ENCODE peak calls at places on chromosomes 11 and 22, in seven cellular contexts. E is K562, I is neural crest cell, S is ovary, J is heart left ventricle, Q is Calu3, N is PC-3. U is an unnamed sample.
A peak's percentile ranks its signal among the peaks of the same experiment; 100 is the strongest.

GRCh38 chr11:45225277-45225676 is 60.9 kb downstream of the SYT13 start:
- DNase-seq in E (no peak), I (no peak), S (no peak), J (no peak), Q (no peak), N (peak; percentile 55), U (no peak)

GRCh38 chr11:44149651-44150050 is 54.2 kb downstream of the EXT2 start:
- DNase-seq in E (no peak), I (no peak), S (no peak), J (no peak), Q (no peak), N (no peak), U (no peak)

GRCh38 chr11:32198053-32198452 is 107.2 kb downstream of the RCN1 start:
- DNase-seq in E (no peak), I (no peak), S (no peak), J (no peak), Q (no peak), N (peak; percentile 19), U (no peak)

GRCh38 chr11:103035656-103036434 is 56.1 kb downstream of the DCUN1D5 start:
- DNase-seq in E (peak; percentile 72), I (peak; percentile 9), S (no peak), J (no peak), Q (peak; percentile 36), N (peak; percentile 96), U (no peak)

GRCh38 chr11:109015283-109015682 is 350.4 kb downstream of the DDX10 start:
- DNase-seq in E (no peak), I (no peak), S (no peak), J (no peak), Q (no peak), N (peak; percentile 91), U (no peak)

GRCh38 chr22:48740731-48741405 is 1086.8 kb downstream of the BRD1 start:
- DNase-seq in E (no peak), I (no peak), S (no peak), J (peak; percentile 46), Q (no peak), N (no peak), U (no peak)

GRCh38 chr11:1089738-1090599 is 15.3 kb downstream of the MUC2 start:
- DNase-seq in E (no peak), I (no peak), S (no peak), J (peak; percentile 33), Q (no peak), N (no peak), U (peak; percentile 10)

GRCh38 chr11:33564856-33565453 is 135.7 kb downstream of the C11orf91 start:
- DNase-seq in E (no peak), I (no peak), S (no peak), J (no peak), Q (no peak), N (no peak), U (no peak)

GRCh38 chr11:58525037-58525614 is 17.2 kb upstream of the OR5B21 start:
- DNase-seq in E (no peak), I (no peak), S (no peak), J (no peak), Q (no peak), N (no peak), U (no peak)

GRCh38 chr11:33116535-33116934 is 44.7 kb downstream of the CSTF3 start:
- DNase-seq in E (no peak), I (no peak), S (no peak), J (no peak), Q (peak; percentile 2), N (peak; percentile 79), U (no peak)

GRCh38 chr11:77081976-77082836 is 15.4 kb downstream of the CAPN5 start:
- DNase-seq in E (no peak), I (no peak), S (peak; percentile 9), J (peak; percentile 52), Q (no peak), N (no peak), U (peak; percentile 10)

GRCh38 chr11:115911656-115912055 is 407.4 kb upstream of the CADM1 start:
- DNase-seq in E (no peak), I (no peak), S (no peak), J (no peak), Q (no peak), N (no peak), U (no peak)

GRCh38 chr11:115910379-115910778 is 406.2 kb upstream of the CADM1 start:
- DNase-seq in E (no peak), I (no peak), S (no peak), J (no peak), Q (no peak), N (no peak), U (no peak)

GRCh38 chr11:115916596-115916995 is 412.4 kb upstream of the CADM1 start:
- DNase-seq in E (no peak), I (no peak), S (no peak), J (no peak), Q (no peak), N (no peak), U (no peak)

GRCh38 chr11:115912484-115912945 is 408.3 kb upstream of the CADM1 start:
- DNase-seq in E (no peak), I (no peak), S (no peak), J (no peak), Q (no peak), N (no peak), U (no peak)
- TF ChIP-seq CTCF in E (no peak), I (peak; percentile 62), S (no peak), J (no peak), Q (no peak), N (no peak), U (no peak)

DNA sequence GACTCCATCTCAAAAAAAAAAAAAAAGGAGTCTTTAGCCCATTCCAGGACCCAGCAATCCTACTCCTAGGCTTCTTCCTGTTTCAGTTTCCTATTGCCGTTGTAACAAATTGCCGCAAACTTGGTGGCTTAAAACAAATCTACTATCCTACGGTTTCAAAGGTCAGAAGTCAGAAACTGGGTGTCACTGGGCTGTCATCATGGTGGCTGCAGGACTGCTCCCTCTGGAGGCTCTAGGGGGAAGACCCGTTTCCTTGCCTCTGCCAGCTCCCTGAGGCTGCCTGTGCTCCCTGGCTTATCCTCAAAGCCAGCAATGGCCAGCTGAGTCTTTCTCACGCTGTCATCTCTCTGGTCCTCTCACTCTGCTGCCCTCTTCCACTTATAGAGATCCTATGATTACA is 8.7 kb upstream of the DAGLA start:
- DNase-seq in E (peak; percentile 58), I (no peak), S (no peak), J (no peak), Q (no peak), N (peak; percentile 43), U (peak; percentile 43)
- TF ChIP-seq CTCF in E (peak; percentile 76), I (peak; percentile 52), S (no peak), J (no peak), Q (peak; percentile 32), N (peak; percentile 60), U (no peak)

DNA sequence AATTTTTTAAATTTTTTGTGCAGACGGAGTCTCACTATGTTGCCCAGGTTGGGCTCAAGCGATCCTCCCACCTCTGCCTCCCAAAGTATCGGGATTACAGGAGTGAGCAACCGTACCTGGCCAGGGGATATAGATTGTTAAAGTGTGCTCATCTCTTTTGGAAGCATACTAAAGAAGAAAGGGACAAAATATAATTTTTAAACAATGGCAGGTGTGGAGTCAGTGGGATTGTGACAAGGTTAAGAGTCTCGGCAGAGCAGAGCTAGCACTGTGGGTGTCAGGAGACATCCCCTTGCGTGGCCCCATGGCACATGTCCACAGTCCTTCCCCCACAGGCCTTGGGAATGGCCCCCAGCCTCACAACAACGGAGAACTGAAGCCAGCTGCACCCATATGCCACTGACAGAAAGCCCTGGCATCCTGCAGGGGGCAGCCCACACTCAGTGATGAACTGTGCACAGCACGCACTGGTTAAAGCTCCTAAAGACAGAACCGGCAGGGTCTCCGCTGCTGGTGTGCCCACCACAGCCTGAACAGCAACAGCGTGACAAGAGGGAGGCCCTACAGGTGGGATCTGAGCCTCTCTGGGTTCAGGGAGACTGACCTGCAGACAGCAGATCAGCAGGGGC is 29.9 kb downstream of the SERPIND1 start:
- DNase-seq in E (peak; percentile 84), I (peak; percentile 36), S (peak; percentile 25), J (no peak), Q (peak; percentile 57), N (peak; percentile 35), U (peak; percentile 79)
- TF ChIP-seq CTCF in E (peak; percentile 94), I (peak; percentile 65), S (no peak), J (peak; percentile 36), Q (peak; percentile 60), N (peak; percentile 69), U (peak; percentile 62)

DNA sequence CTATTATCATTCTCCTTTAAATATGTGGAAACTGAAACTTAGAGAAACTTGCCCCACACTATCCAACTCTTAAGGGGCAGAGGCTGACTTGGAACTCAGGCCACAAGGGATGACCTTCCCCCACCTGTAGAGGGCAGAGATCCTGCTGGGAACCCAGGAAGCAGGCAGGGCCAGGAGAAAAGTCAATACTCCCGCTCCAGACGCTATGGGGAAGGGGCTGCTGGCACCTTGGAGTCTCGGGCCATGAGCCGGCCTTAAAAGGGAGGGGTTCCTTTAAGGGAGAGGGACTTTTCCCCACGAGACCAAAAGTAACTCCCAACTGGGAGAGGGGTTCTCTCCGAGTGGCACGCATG is 620 bp upstream of the ANO5 start:
- DNase-seq in E (peak; percentile 21), I (no peak), S (peak; percentile 13), J (no peak), Q (peak; percentile 38), N (no peak), U (no peak)
- TF ChIP-seq CTCF in E (no peak), I (peak; percentile 46), S (no peak), J (no peak), Q (no peak), N (no peak), U (peak; percentile 17)